ENCODE peak calls at places on chromosome 1, in four cellular contexts. One of them, this sample, is unnamed.
A peak's percentile ranks its signal among the peaks of the same experiment; 100 is the strongest.

GRCh38 chr1:11484321-11484655 is 5.3 kb downstream of the DISP3 start:
- DNase-seq in astrocyte of the spinal cord: no peak
- DNase-seq in aorta: no peak
- DNase-seq in mesendoderm: no peak
- DNase-seq in this sample: no peak

GRCh38 chr1:13583964-13584791 is 546 bp downstream of the PDPN start:
- DNase-seq in aorta: peak; percentile 53
- DNase-seq in mesendoderm: peak; percentile 87
- DNase-seq in astrocyte of the spinal cord: peak; percentile 54
- DNase-seq in this sample: no peak

GRCh38 chr1:31306278-31306677 is 9.4 kb downstream of the ZCCHC17 start:
- DNase-seq in mesendoderm: no peak
- DNase-seq in aorta: no peak
- DNase-seq in astrocyte of the spinal cord: peak; percentile 81
- DNase-seq in this sample: peak; percentile 86

GRCh38 chr1:182962554-182963115 is 9.7 kb upstream of the SHCBP1L start:
- DNase-seq in astrocyte of the spinal cord: peak; percentile 94
- DNase-seq in mesendoderm: peak; percentile 90
- DNase-seq in aorta: peak; percentile 85
- DNase-seq in this sample: peak; percentile 73

GRCh38 chr1:115669886-115670285 is 28.1 kb downstream of the VANGL1 start:
- DNase-seq in aorta: no peak
- DNase-seq in mesendoderm: no peak
- DNase-seq in astrocyte of the spinal cord: peak; percentile 32
- DNase-seq in this sample: no peak

GRCh38 chr1:61403863-61404615 is 320.9 kb downstream of the TM2D1 start:
- DNase-seq in astrocyte of the spinal cord: peak; percentile 53
- DNase-seq in mesendoderm: no peak
- DNase-seq in aorta: no peak
- DNase-seq in this sample: no peak

GRCh38 chr1:23044035-23044434 is 24.8 kb downstream of the KDM1A start:
- DNase-seq in mesendoderm: no peak
- DNase-seq in astrocyte of the spinal cord: no peak
- DNase-seq in aorta: no peak
- DNase-seq in this sample: no peak

GRCh38 chr1:226863446-226863845 is 7.0 kb upstream of the PSEN2 start:
- DNase-seq in mesendoderm: peak; percentile 49
- DNase-seq in aorta: no peak
- DNase-seq in astrocyte of the spinal cord: peak; percentile 61
- DNase-seq in this sample: peak; percentile 39

GRCh38 chr1:65459397-65459768 is 38.9 kb downstream of the LEPR start:
- DNase-seq in mesendoderm: peak; percentile 66
- DNase-seq in aorta: no peak
- DNase-seq in astrocyte of the spinal cord: peak; percentile 39
- DNase-seq in this sample: no peak

GRCh38 chr1:213244664-213245091 is 193.6 kb downstream of the RPS6KC1 start:
- DNase-seq in astrocyte of the spinal cord: peak; percentile 57
- DNase-seq in aorta: no peak
- DNase-seq in mesendoderm: peak; percentile 45
- DNase-seq in this sample: peak; percentile 12

GRCh38 chr1:78839704-78840277 is 166.7 kb downstream of the ADGRL4 start:
- DNase-seq in mesendoderm: peak; percentile 42
- DNase-seq in astrocyte of the spinal cord: peak; percentile 67
- DNase-seq in aorta: no peak
- DNase-seq in this sample: no peak

GRCh38 chr1:15975358-15975804 is 520 bp downstream of the ZBTB17 start:
- DNase-seq in aorta: no peak
- DNase-seq in mesendoderm: peak; percentile 85
- DNase-seq in astrocyte of the spinal cord: peak; percentile 36
- DNase-seq in this sample: no peak

GRCh38 chr1:241775021-241775420 is 73.0 kb upstream of the EXO1 start:
- DNase-seq in astrocyte of the spinal cord: no peak
- DNase-seq in mesendoderm: no peak
- DNase-seq in aorta: no peak
- DNase-seq in this sample: no peak

GRCh38 chr1:225427249-225428065 is at the start of gene LBR:
- DNase-seq in aorta: no peak
- DNase-seq in mesendoderm: no peak
- DNase-seq in astrocyte of the spinal cord: peak; percentile 45
- DNase-seq in this sample: no peak

GRCh38 chr1:76267631-76268030 is 193.1 kb downstream of the ST6GALNAC3 start:
- DNase-seq in aorta: no peak
- DNase-seq in astrocyte of the spinal cord: no peak
- DNase-seq in mesendoderm: no peak
- DNase-seq in this sample: no peak

GRCh38 chr1:76264642-76265041 is 190.1 kb downstream of the ST6GALNAC3 start:
- DNase-seq in aorta: no peak
- DNase-seq in mesendoderm: no peak
- DNase-seq in astrocyte of the spinal cord: no peak
- DNase-seq in this sample: no peak

GRCh38 chr1:76266762-76267161 is 192.2 kb downstream of the ST6GALNAC3 start:
- DNase-seq in astrocyte of the spinal cord: no peak
- DNase-seq in aorta: no peak
- DNase-seq in mesendoderm: no peak
- DNase-seq in this sample: no peak

GRCh38 chr1:76268341-76268740 is 193.8 kb downstream of the ST6GALNAC3 start:
- DNase-seq in astrocyte of the spinal cord: peak; percentile 26
- DNase-seq in aorta: no peak
- DNase-seq in mesendoderm: no peak
- DNase-seq in this sample: no peak

DNA sequence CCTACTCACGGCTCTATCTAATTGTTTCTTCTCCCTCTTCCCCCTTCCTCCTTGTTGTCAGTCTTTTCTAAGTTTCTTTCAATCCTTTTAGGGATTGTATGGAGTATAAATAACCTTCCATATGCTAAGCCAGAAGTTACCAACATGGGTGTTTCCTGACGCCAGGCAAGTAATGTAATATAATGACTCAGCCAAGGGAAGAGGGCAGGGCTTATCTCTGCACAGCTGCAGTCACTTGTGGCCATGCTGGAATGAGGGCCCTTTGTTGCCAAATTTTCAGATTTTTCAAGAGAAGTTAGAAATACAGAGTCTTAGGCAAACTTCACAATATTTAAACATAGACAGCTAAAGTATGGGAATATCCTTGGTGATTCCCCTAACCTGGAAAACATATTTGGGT is 194.6 kb downstream of the ST6GALNAC3 start:
- DNase-seq in mesendoderm: no peak
- DNase-seq in aorta: no peak
- DNase-seq in astrocyte of the spinal cord: peak; percentile 76
- DNase-seq in this sample: peak; percentile 51
- H3K4me3 ChIP-seq in mesendoderm: no peak overlapping the region
- H3K4me3 ChIP-seq in aorta: no peak overlapping the region
- H3K4me3 ChIP-seq in astrocyte of the spinal cord: no peak overlapping the region
- H3K4me3 ChIP-seq in this sample: no peak overlapping the region

GRCh38 chr1:204465469-204466415 is 28.9 kb downstream of the PIK3C2B start:
- DNase-seq in astrocyte of the spinal cord: no peak
- DNase-seq in aorta: peak; percentile 71
- DNase-seq in mesendoderm: peak; percentile 30
- DNase-seq in this sample: no peak
- H3K4me3 ChIP-seq in astrocyte of the spinal cord: no peak overlapping the region
- H3K4me3 ChIP-seq in aorta: no peak overlapping the region
- H3K4me3 ChIP-seq in mesendoderm: no peak overlapping the region
- H3K4me3 ChIP-seq in this sample: no peak overlapping the region

DNA sequence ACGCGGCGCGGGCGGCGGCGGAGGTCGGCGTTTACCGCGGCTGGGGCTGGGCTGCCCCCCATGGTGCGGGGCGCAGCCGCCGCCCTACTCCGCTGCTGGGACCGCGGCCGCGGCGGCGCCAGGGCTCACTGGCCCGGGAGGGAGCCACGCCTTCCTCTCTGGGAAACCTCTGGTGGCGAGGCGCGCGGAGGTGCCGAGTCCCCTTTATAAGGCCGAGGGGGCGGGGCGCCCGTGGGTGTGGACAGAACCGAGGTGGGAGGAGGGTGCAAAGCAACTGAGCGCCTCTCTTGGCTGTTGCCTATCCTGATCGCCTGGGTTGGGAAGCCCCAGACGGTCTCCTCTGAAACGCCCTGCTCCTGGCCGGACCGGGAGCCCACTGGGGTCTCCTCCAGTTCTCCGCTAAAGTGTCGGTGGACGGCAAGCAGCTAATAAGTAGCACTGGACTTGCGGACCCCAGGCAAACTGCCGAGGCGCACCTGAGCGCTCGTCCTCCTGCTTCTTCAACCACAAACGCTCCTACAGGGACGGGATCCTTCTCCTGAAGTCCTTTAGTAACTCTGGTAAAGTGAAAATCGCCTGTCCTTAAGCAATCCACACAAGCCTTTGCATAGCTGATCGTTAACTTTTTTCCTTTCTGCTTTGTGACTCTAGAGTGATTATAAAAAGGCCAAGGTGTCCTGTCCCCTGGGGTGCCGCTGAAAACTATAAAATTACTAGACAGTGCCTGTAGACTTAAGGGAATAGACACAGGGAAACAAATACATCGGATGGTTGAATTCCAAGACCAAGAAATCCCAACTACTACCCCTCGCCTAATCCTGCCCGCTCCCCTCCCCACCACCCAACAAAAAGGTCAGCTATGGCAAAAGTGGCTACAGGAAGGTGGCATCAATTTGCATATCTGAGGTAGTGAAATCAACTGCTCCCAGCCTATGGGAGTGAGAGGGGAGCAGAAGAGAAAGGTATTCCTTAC is at the start of gene PTGER3:
- DNase-seq in mesendoderm: peak; percentile 54
- DNase-seq in astrocyte of the spinal cord: no peak
- DNase-seq in aorta: peak; percentile 87
- DNase-seq in this sample: no peak
- H3K4me3 ChIP-seq in mesendoderm: peak within 1 kb of the TSS; percentile 22
- H3K4me3 ChIP-seq in astrocyte of the spinal cord: peak within 1 kb of the TSS; percentile 32
- H3K4me3 ChIP-seq in aorta: peak within 1 kb of the TSS; percentile 50
- H3K4me3 ChIP-seq in this sample: peak within 1 kb of the TSS; percentile 45

DNA sequence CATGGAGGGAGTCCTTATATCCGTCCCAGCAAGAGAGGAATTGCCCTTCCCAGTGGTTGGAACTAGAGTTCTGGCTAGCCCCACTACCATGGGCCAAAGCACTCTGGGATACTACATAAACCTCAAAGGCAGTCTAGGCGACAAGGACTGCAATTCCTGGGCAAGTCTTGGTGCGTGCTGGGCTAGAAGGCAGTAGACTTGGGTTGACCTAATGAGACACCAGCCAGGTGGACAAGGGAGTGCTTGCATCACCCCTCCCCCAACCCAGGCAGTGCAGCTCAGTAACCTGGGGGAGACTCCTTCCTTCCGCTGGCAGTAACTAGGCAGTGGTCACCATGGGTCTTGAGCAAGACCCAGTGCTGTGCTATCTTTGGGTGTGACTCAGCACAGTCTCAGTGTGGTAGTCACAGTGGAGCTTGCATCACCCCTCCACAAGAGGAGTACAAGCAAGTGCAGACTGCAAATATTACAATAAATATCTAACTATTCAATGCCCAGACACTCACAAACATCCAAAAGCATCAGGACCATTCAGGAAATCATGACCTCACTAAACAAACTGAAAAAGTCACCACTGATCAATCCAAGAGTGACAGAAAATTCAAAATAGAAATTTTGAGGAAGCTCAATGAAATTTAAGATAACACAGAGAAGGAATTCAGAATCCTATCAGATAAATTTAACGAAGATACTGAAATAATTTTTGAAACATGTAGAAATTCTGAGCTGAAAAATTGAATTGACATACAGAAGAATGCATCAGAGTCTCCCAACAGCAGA is 84.7 kb upstream of the LYPLAL1 start:
- DNase-seq in aorta: peak; percentile 81
- DNase-seq in mesendoderm: peak; percentile 71
- DNase-seq in astrocyte of the spinal cord: peak; percentile 87
- DNase-seq in this sample: peak; percentile 92
- H3K4me3 ChIP-seq in aorta: no peak overlapping the region
- H3K4me3 ChIP-seq in mesendoderm: no peak overlapping the region
- H3K4me3 ChIP-seq in astrocyte of the spinal cord: no peak overlapping the region
- H3K4me3 ChIP-seq in this sample: no peak overlapping the region

GRCh38 chr1:46061146-46061545 is 71.3 kb downstream of the PIK3R3 start:
- DNase-seq in aorta: no peak
- DNase-seq in mesendoderm: no peak
- DNase-seq in astrocyte of the spinal cord: no peak
- DNase-seq in this sample: no peak

GRCh38 chr1:46058936-46059335 is 73.5 kb downstream of the PIK3R3 start:
- DNase-seq in astrocyte of the spinal cord: no peak
- DNase-seq in mesendoderm: no peak
- DNase-seq in aorta: no peak
- DNase-seq in this sample: no peak

GRCh38 chr1:46064708-46065107 is 67.7 kb downstream of the PIK3R3 start:
- DNase-seq in aorta: no peak
- DNase-seq in mesendoderm: no peak
- DNase-seq in astrocyte of the spinal cord: no peak
- DNase-seq in this sample: no peak

GRCh38 chr1:46065405-46065804 is 67.0 kb downstream of the PIK3R3 start:
- DNase-seq in aorta: no peak
- DNase-seq in mesendoderm: no peak
- DNase-seq in astrocyte of the spinal cord: no peak
- DNase-seq in this sample: no peak

GRCh38 chr1:46062651-46063319 is 69.6 kb downstream of the PIK3R3 start:
- DNase-seq in aorta: no peak
- DNase-seq in mesendoderm: no peak
- DNase-seq in astrocyte of the spinal cord: peak; percentile 31
- DNase-seq in this sample: no peak
- H3K4me3 ChIP-seq in aorta: no peak overlapping the region
- H3K4me3 ChIP-seq in mesendoderm: no peak overlapping the region
- H3K4me3 ChIP-seq in astrocyte of the spinal cord: no peak overlapping the region
- H3K4me3 ChIP-seq in this sample: no peak overlapping the region

DNA sequence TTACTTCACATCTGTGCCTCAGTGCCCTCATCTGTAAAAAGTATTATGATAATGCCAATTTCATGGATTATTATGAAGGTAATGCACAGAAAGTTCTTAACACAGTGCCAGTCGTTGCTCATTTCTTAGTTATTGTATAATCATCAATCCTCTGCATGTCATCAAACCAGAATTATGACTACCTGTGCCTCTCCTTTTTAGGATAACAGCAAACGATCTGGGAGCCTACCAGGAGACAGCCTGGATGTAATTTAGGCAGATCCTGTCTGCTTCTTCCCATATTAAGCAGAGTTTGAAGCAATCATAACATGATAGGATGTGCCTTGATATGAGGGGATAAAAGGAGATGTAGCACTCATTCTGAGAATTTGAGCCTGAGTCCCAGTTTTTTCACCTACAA is 177.4 kb upstream of the DPT start:
- DNase-seq in mesendoderm: no peak
- DNase-seq in aorta: no peak
- DNase-seq in astrocyte of the spinal cord: no peak
- DNase-seq in this sample: no peak
- H3K4me3 ChIP-seq in mesendoderm: no peak overlapping the region
- H3K4me3 ChIP-seq in aorta: no peak overlapping the region
- H3K4me3 ChIP-seq in astrocyte of the spinal cord: no peak overlapping the region
- H3K4me3 ChIP-seq in this sample: no peak overlapping the region

GRCh38 chr1:234612352-234613127 is 2.6 kb upstream of the IRF2BP2 start:
- DNase-seq in mesendoderm: peak; percentile 80
- DNase-seq in astrocyte of the spinal cord: peak; percentile 99
- DNase-seq in aorta: peak; percentile 94
- DNase-seq in this sample: peak; percentile 99
- H3K4me3 ChIP-seq in mesendoderm: no peak overlapping the region
- H3K4me3 ChIP-seq in astrocyte of the spinal cord: peak overlapping the region; percentile 9
- H3K4me3 ChIP-seq in aorta: no peak overlapping the region
- H3K4me3 ChIP-seq in this sample: peak overlapping the region; percentile 21

This sample was measured in skeletal muscle cell.